ENCODE peak calls at places on chromosomes 16 and 17, in five cellular contexts. One of them, this sample, is unnamed.

GRCh38 chr17:1967092-1967662 is 58.0 kb downstream of the RTN4RL1 start:
- DNase-seq in cardiac fibroblast: no peak
- DNase-seq in ovary: no peak
- DNase-seq in fibroblast of lung: no peak
- DNase-seq in mesenchymal stem cell: no peak
- DNase-seq in this sample: no peak

GRCh38 chr16:50360033-50360778 is 8.6 kb downstream of the BRD7 start:
- DNase-seq in mesenchymal stem cell: peak; percentile 23
- DNase-seq in ovary: no peak
- DNase-seq in fibroblast of lung: no peak
- DNase-seq in cardiac fibroblast: peak; percentile 25
- DNase-seq in this sample: no peak

GRCh38 chr17:46995841-46996571 is 17.0 kb upstream of the RPRML start:
- DNase-seq in ovary: no peak
- DNase-seq in fibroblast of lung: no peak
- DNase-seq in mesenchymal stem cell: peak; percentile 18
- DNase-seq in cardiac fibroblast: peak; percentile 48
- DNase-seq in this sample: no peak

GRCh38 chr16:239948-240277 is 5.3 kb downstream of the FAM234A start:
- DNase-seq in fibroblast of lung: peak; percentile 23
- DNase-seq in mesenchymal stem cell: peak; percentile 62
- DNase-seq in ovary: no peak
- DNase-seq in cardiac fibroblast: peak; percentile 31
- DNase-seq in this sample: no peak

GRCh38 chr17:74584714-74585113 is 7.4 kb downstream of the CD300LD start:
- DNase-seq in fibroblast of lung: no peak
- DNase-seq in ovary: no peak
- DNase-seq in cardiac fibroblast: no peak
- DNase-seq in mesenchymal stem cell: no peak
- DNase-seq in this sample: no peak

GRCh38 chr16:4410335-4411075 is 5.9 kb downstream of the CORO7 start:
- DNase-seq in fibroblast of lung: peak; percentile 99
- DNase-seq in mesenchymal stem cell: peak; percentile 96
- DNase-seq in cardiac fibroblast: peak; percentile 92
- DNase-seq in ovary: peak; percentile 71
- DNase-seq in this sample: no peak

GRCh38 chr16:14117051-14117450 is 45.9 kb downstream of the MRTFB start:
- DNase-seq in mesenchymal stem cell: no peak
- DNase-seq in ovary: no peak
- DNase-seq in fibroblast of lung: no peak
- DNase-seq in cardiac fibroblast: no peak
- DNase-seq in this sample: no peak

GRCh38 chr16:10878644-10879498 is 1.9 kb downstream of the CIITA start:
- DNase-seq in fibroblast of lung: peak; percentile 15
- DNase-seq in cardiac fibroblast: peak; percentile 32
- DNase-seq in ovary: peak; percentile 28
- DNase-seq in mesenchymal stem cell: peak; percentile 25
- DNase-seq in this sample: no peak

GRCh38 chr16:66741131-66741900 is 10.1 kb downstream of the DYNC1LI2 start:
- DNase-seq in cardiac fibroblast: peak; percentile 94
- DNase-seq in ovary: peak; percentile 90
- DNase-seq in fibroblast of lung: peak; percentile 94
- DNase-seq in mesenchymal stem cell: peak; percentile 87
- DNase-seq in this sample: peak; percentile 94

GRCh38 chr16:14510939-14511797 is 118.9 kb downstream of the PARN start:
- DNase-seq in ovary: no peak
- DNase-seq in cardiac fibroblast: peak; percentile 72
- DNase-seq in mesenchymal stem cell: peak; percentile 59
- DNase-seq in fibroblast of lung: peak; percentile 42
- DNase-seq in this sample: no peak

GRCh38 chr17:622356-622755 is 92.3 kb downstream of the VPS53 start:
- DNase-seq in fibroblast of lung: peak; percentile 34
- DNase-seq in cardiac fibroblast: peak; percentile 33
- DNase-seq in ovary: no peak
- DNase-seq in mesenchymal stem cell: peak; percentile 81
- DNase-seq in this sample: no peak

GRCh38 chr17:45022288-45022648 is 29.2 kb downstream of the DCAKD start:
- DNase-seq in mesenchymal stem cell: no peak
- DNase-seq in ovary: no peak
- DNase-seq in fibroblast of lung: no peak
- DNase-seq in cardiac fibroblast: no peak
- DNase-seq in this sample: no peak

GRCh38 chr16:29307598-29308507 is 98.7 kb downstream of the NPIPB11 start:
- DNase-seq in mesenchymal stem cell: peak; percentile 87
- DNase-seq in cardiac fibroblast: peak; percentile 16
- DNase-seq in fibroblast of lung: peak; percentile 76
- DNase-seq in ovary: peak; percentile 39
- DNase-seq in this sample: no peak

GRCh38 chr16:80759419-80760162 is 44.8 kb downstream of the CDYL2 start:
- DNase-seq in mesenchymal stem cell: no peak
- DNase-seq in fibroblast of lung: no peak
- DNase-seq in ovary: no peak
- DNase-seq in cardiac fibroblast: no peak
- DNase-seq in this sample: no peak

GRCh38 chr17:27807567-27808470 is 7.5 kb upstream of the NOS2 start:
- DNase-seq in cardiac fibroblast: no peak
- DNase-seq in mesenchymal stem cell: no peak
- DNase-seq in ovary: no peak
- DNase-seq in fibroblast of lung: no peak
- DNase-seq in this sample: no peak

GRCh38 chr17:45314761-45315549 is 1.9 kb downstream of the MAP3K14 start:
- DNase-seq in cardiac fibroblast: no peak
- DNase-seq in fibroblast of lung: no peak
- DNase-seq in ovary: no peak
- DNase-seq in mesenchymal stem cell: no peak
- DNase-seq in this sample: no peak

GRCh38 chr17:10247806-10248334 is 49.5 kb upstream of the GAS7 start:
- DNase-seq in ovary: no peak
- DNase-seq in fibroblast of lung: no peak
- DNase-seq in mesenchymal stem cell: no peak
- DNase-seq in cardiac fibroblast: peak; percentile 52
- DNase-seq in this sample: no peak

GRCh38 chr17:68334393-68334792 is 43.1 kb downstream of the ARSG start:
- DNase-seq in ovary: no peak
- DNase-seq in fibroblast of lung: peak; percentile 16
- DNase-seq in cardiac fibroblast: no peak
- DNase-seq in mesenchymal stem cell: peak; percentile 25
- DNase-seq in this sample: no peak

GRCh38 chr16:65122974-65123845 is 1.3 kb upstream of the CDH11 start:
- DNase-seq in cardiac fibroblast: peak; percentile 78
- DNase-seq in fibroblast of lung: peak; percentile 71
- DNase-seq in ovary: peak; percentile 91
- DNase-seq in mesenchymal stem cell: peak; percentile 79
- DNase-seq in this sample: peak; percentile 92

GRCh38 chr17:10022416-10022815 is 117.3 kb upstream of the RCVRN start:
- DNase-seq in mesenchymal stem cell: no peak
- DNase-seq in fibroblast of lung: no peak
- DNase-seq in cardiac fibroblast: no peak
- DNase-seq in ovary: no peak
- DNase-seq in this sample: no peak

GRCh38 chr17:73455767-73456166 is 144.0 kb upstream of the CDC42EP4 start:
- DNase-seq in ovary: no peak
- DNase-seq in mesenchymal stem cell: no peak
- DNase-seq in fibroblast of lung: no peak
- DNase-seq in cardiac fibroblast: no peak
- DNase-seq in this sample: no peak

GRCh38 chr17:50100480-50100883 is 5.3 kb downstream of the PDK2 start:
- DNase-seq in fibroblast of lung: no peak
- DNase-seq in mesenchymal stem cell: no peak
- DNase-seq in cardiac fibroblast: no peak
- DNase-seq in ovary: no peak
- DNase-seq in this sample: no peak
- H3K4me3 ChIP-seq in fibroblast of lung: no peak overlapping the region
- H3K4me3 ChIP-seq in mesenchymal stem cell: no peak overlapping the region
- H3K4me3 ChIP-seq in cardiac fibroblast: no peak overlapping the region
- H3K4me3 ChIP-seq in ovary: no peak overlapping the region
- H3K4me3 ChIP-seq in this sample: no peak overlapping the region

GRCh38 chr17:29061036-29061435 is 18.1 kb downstream of the PIPOX start:
- DNase-seq in fibroblast of lung: no peak
- DNase-seq in cardiac fibroblast: no peak
- DNase-seq in mesenchymal stem cell: no peak
- DNase-seq in ovary: no peak
- DNase-seq in this sample: no peak
- H3K4me3 ChIP-seq in fibroblast of lung: no peak overlapping the region
- H3K4me3 ChIP-seq in cardiac fibroblast: no peak overlapping the region
- H3K4me3 ChIP-seq in mesenchymal stem cell: no peak overlapping the region
- H3K4me3 ChIP-seq in ovary: no peak overlapping the region
- H3K4me3 ChIP-seq in this sample: no peak overlapping the region

GRCh38 chr17:77454560-77455095 is 313.9 kb downstream of the SEC14L1 start:
- DNase-seq in mesenchymal stem cell: peak; percentile 53
- DNase-seq in ovary: no peak
- DNase-seq in fibroblast of lung: no peak
- DNase-seq in cardiac fibroblast: peak; percentile 35
- DNase-seq in this sample: no peak
- H3K4me3 ChIP-seq in mesenchymal stem cell: no peak overlapping the region
- H3K4me3 ChIP-seq in ovary: no peak overlapping the region
- H3K4me3 ChIP-seq in fibroblast of lung: no peak overlapping the region
- H3K4me3 ChIP-seq in cardiac fibroblast: no peak overlapping the region
- H3K4me3 ChIP-seq in this sample: no peak overlapping the region

GRCh38 chr16:77212736-77213541 is 13.7 kb downstream of the SYCE1L start:
- DNase-seq in ovary: peak; percentile 86
- DNase-seq in mesenchymal stem cell: peak; percentile 52
- DNase-seq in fibroblast of lung: peak; percentile 39
- DNase-seq in cardiac fibroblast: peak; percentile 44
- DNase-seq in this sample: no peak

GRCh38 chr16:77214411-77215138 is 15.4 kb downstream of the SYCE1L start:
- DNase-seq in cardiac fibroblast: no peak
- DNase-seq in ovary: no peak
- DNase-seq in fibroblast of lung: peak; percentile 8
- DNase-seq in mesenchymal stem cell: no peak
- DNase-seq in this sample: no peak

GRCh38 chr16:77208382-77208781 is 9.2 kb downstream of the SYCE1L start:
- DNase-seq in mesenchymal stem cell: no peak
- DNase-seq in cardiac fibroblast: no peak
- DNase-seq in fibroblast of lung: no peak
- DNase-seq in ovary: no peak
- DNase-seq in this sample: no peak

GRCh38 chr16:77211880-77212735 is 12.9 kb downstream of the SYCE1L start:
- DNase-seq in mesenchymal stem cell: peak; percentile 46
- DNase-seq in ovary: peak; percentile 76
- DNase-seq in fibroblast of lung: peak; percentile 18
- DNase-seq in cardiac fibroblast: peak; percentile 38
- DNase-seq in this sample: no peak

DNA sequence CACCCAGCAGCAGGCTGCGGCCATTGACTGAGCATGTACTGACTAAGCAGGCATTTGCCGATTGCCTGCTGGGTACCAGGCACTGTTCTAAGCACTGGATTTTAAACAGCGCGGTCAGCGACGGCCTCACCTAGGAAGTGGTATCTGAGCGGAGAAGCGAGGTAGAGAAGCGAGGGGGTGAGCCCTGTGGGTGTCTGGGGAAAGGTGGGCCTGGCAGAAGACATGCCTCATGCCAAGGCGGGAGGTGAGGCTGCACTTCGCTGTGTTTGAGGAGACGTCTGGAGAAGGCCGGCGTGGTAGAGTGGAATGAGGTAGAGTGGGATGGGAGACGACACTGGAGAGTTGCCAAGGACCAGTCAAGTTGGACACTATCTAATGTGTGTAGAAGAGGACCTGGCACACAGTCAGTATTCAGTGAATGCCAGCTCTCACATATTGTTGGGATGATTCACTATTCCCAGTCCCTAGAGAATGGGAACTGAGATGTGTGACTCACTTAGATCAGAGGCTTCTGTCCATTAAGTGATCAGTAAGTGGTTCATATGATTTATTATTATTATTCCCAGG is 14.4 kb downstream of the SYCE1L start:
- DNase-seq in mesenchymal stem cell: peak; percentile 89
- DNase-seq in ovary: peak; percentile 43
- DNase-seq in cardiac fibroblast: peak; percentile 83
- DNase-seq in fibroblast of lung: peak; percentile 83
- DNase-seq in this sample: no peak
- H3K4me3 ChIP-seq in mesenchymal stem cell: no peak overlapping the region
- H3K4me3 ChIP-seq in ovary: no peak overlapping the region
- H3K4me3 ChIP-seq in cardiac fibroblast: no peak overlapping the region
- H3K4me3 ChIP-seq in fibroblast of lung: no peak overlapping the region
- H3K4me3 ChIP-seq in this sample: no peak overlapping the region

This sample was measured in coronary artery.